ENCODE peak calls at places on chromosomes 12 and 14, in five cellular contexts. O, E, C, Z and F are unnamed samples.

GRCh38 chr12:43482311-43483085 is 69.5 kb downstream of the ADAMTS20 start:
- DNase-seq in O (no peak), Z (no peak), C (no peak), E (no peak), F (no peak)

GRCh38 chr12:95859947-95860850 is 1.4 kb downstream of the SNRPF start:
- DNase-seq in Z (no peak), C (no peak), O (no peak), E (no peak), F (no peak)

GRCh38 chr14:24911324-24912095 is 138.4 kb downstream of the STXBP6 start:
- DNase-seq in C (no peak), O (peak; percentile 37), E (peak; percentile 17), Z (no peak), F (no peak)

GRCh38 chr14:71322660-71323250 is 415.5 kb downstream of the PCNX1 start:
- DNase-seq in O (peak; percentile 25), Z (peak; percentile 76), C (no peak), E (peak; percentile 29), F (no peak)

GRCh38 chr14:26394114-26394855 is 203.5 kb downstream of the NOVA1 start:
- DNase-seq in O (no peak), C (no peak), Z (peak; percentile 80), E (no peak), F (no peak)

GRCh38 chr12:29148065-29148957 is 767 bp upstream of the FAR2 start:
- DNase-seq in C (no peak), Z (peak; percentile 16), O (peak; percentile 11), E (no peak), F (no peak)

GRCh38 chr14:50769893-50770500 is 61.0 kb downstream of the NIN start:
- DNase-seq in Z (no peak), C (no peak), O (no peak), E (no peak), F (no peak)

GRCh38 chr14:51498411-51499227 is 153.1 kb upstream of the FRMD6 start:
- DNase-seq in O (no peak), Z (peak; percentile 27), E (no peak), C (no peak), F (no peak)

GRCh38 chr12:71958457-71958856 is 19.8 kb downstream of the TPH2 start:
- DNase-seq in E (no peak), C (no peak), O (no peak), Z (no peak), F (no peak)

GRCh38 chr12:75329918-75330826 is at the start of gene CAPS2:
- DNase-seq in Z (peak; percentile 80), E (peak; percentile 67), O (peak; percentile 26), C (peak; percentile 61), F (peak; percentile 76)

GRCh38 chr12:111636209-111636928 is 37.3 kb upstream of the ATXN2 start:
- DNase-seq in C (no peak), O (peak; percentile 61), Z (peak; percentile 74), E (peak; percentile 61), F (no peak)

GRCh38 chr12:6494351-6494743 is 445 bp downstream of the NCAPD2 start:
- DNase-seq in C (no peak), Z (no peak), E (no peak), O (no peak), F (peak; percentile 12)

GRCh38 chr12:105352940-105353635 is 22.6 kb downstream of the C12orf75 start:
- DNase-seq in E (no peak), C (no peak), Z (no peak), O (no peak), F (no peak)

GRCh38 chr14:61343991-61344405 is 22.6 kb downstream of the PRKCH start:
- DNase-seq in O (no peak), E (no peak), C (no peak), Z (no peak), F (no peak)

GRCh38 chr12:123939716-123940626 is 32.7 kb downstream of the CCDC92 start:
- DNase-seq in E (no peak), O (no peak), Z (no peak), C (no peak), F (no peak)

GRCh38 chr14:76918751-76919421 is 92.7 kb downstream of the LRRC74A start:
- DNase-seq in O (peak; percentile 93), Z (peak; percentile 95), C (peak; percentile 86), E (peak; percentile 98), F (peak; percentile 51)

GRCh38 chr14:52307376-52307775 is 6.7 kb upstream of the PTGER2 start:
- DNase-seq in O (no peak), C (no peak), Z (no peak), E (no peak), F (no peak)

GRCh38 chr14:68793734-68794129 is 865 bp upstream of the ZFP36L1 start:
- DNase-seq in E (no peak), O (no peak), C (no peak), Z (no peak), F (peak; percentile 69)

GRCh38 chr12:264269-264668 is 1.6 kb upstream of the SLC6A13 start:
- DNase-seq in C (no peak), O (no peak), E (no peak), Z (no peak), F (no peak)

GRCh38 chr14:70008457-70008856 is 129.2 kb downstream of the SMOC1 start:
- DNase-seq in O (no peak), Z (no peak), E (no peak), C (no peak), F (no peak)

GRCh38 chr12:115661103-115661502 is 616.4 kb downstream of the MED13L start:
- DNase-seq in Z (no peak), E (peak; percentile 32), O (peak; percentile 24), C (no peak), F (no peak)